ENCODE peak calls at places on chromosomes 16 and 17, in four cellular contexts. One of them, this sample, is unnamed. For H3K27me3, the result is how much of the 10 kb centered on the place peaks cover.

GRCh38 chr16:3971261-3971660 is 90.7 kb upstream of the CREBBP start:
- DNase-seq in HCT116: no peak
- DNase-seq in CD8-positive, alpha-beta T cell: no peak
- DNase-seq in IMR-90: peak
- DNase-seq in this sample: no peak

GRCh38 chr16:56450275-56450889 is 750 bp downstream of the NUDT21 start:
- DNase-seq in HCT116: no peak
- DNase-seq in CD8-positive, alpha-beta T cell: no peak
- DNase-seq in IMR-90: peak
- DNase-seq in this sample: no peak

GRCh38 chr17:37106049-37106448 is 157.3 kb downstream of the AATF start:
- DNase-seq in HCT116: no peak
- DNase-seq in CD8-positive, alpha-beta T cell: no peak
- DNase-seq in IMR-90: no peak
- DNase-seq in this sample: no peak

GRCh38 chr17:76277300-76278267 is 12.4 kb downstream of the UBALD2 start:
- DNase-seq in HCT116: no peak
- DNase-seq in CD8-positive, alpha-beta T cell: no peak
- DNase-seq in IMR-90: no peak
- DNase-seq in this sample: no peak

GRCh38 chr17:75689441-75689873 is 22.3 kb downstream of the SAP30BP start:
- DNase-seq in HCT116: no peak
- DNase-seq in CD8-positive, alpha-beta T cell: peak
- DNase-seq in IMR-90: no peak
- DNase-seq in this sample: no peak

GRCh38 chr17:82065638-82066303 is at the start of gene DUS1L:
- DNase-seq in HCT116: no peak
- DNase-seq in CD8-positive, alpha-beta T cell: peak
- DNase-seq in IMR-90: peak
- DNase-seq in this sample: no peak

GRCh38 chr17:18257268-18257681 is 1.3 kb downstream of the FLII start:
- DNase-seq in HCT116: no peak
- DNase-seq in CD8-positive, alpha-beta T cell: no peak
- DNase-seq in IMR-90: no peak
- DNase-seq in this sample: no peak

GRCh38 chr16:73037331-73037745 is 10.6 kb downstream of the ZFHX3 start:
- DNase-seq in HCT116: no peak
- DNase-seq in CD8-positive, alpha-beta T cell: no peak
- DNase-seq in IMR-90: no peak
- DNase-seq in this sample: no peak

GRCh38 chr17:55344514-55344997 is 77.1 kb downstream of the MMD start:
- DNase-seq in HCT116: no peak
- DNase-seq in CD8-positive, alpha-beta T cell: no peak
- DNase-seq in IMR-90: no peak
- DNase-seq in this sample: no peak

GRCh38 chr17:4358154-4358553 is 8.3 kb downstream of the UBE2G1 start:
- DNase-seq in HCT116: no peak
- DNase-seq in CD8-positive, alpha-beta T cell: no peak
- DNase-seq in IMR-90: no peak
- DNase-seq in this sample: no peak

GRCh38 chr16:29021471-29021870 is 36.6 kb downstream of the LAT start:
- DNase-seq in HCT116: no peak
- DNase-seq in CD8-positive, alpha-beta T cell: no peak
- DNase-seq in IMR-90: no peak
- DNase-seq in this sample: no peak

GRCh38 chr16:2273931-2274330 is 6.0 kb upstream of the RNPS1 start:
- DNase-seq in HCT116: no peak
- DNase-seq in CD8-positive, alpha-beta T cell: no peak
- DNase-seq in IMR-90: no peak
- DNase-seq in this sample: no peak

GRCh38 chr17:21039839-21040575 is 2.8 kb downstream of the USP22 start:
- DNase-seq in HCT116: peak
- DNase-seq in CD8-positive, alpha-beta T cell: peak
- DNase-seq in IMR-90: peak
- DNase-seq in this sample: no peak

GRCh38 chr16:49734330-49734729 is 121.6 kb downstream of the ZNF423 start:
- DNase-seq in HCT116: no peak
- DNase-seq in CD8-positive, alpha-beta T cell: no peak
- DNase-seq in IMR-90: no peak
- DNase-seq in this sample: no peak

GRCh38 chr17:39002991-39003715 is 36.0 kb upstream of the FBXO47 start:
- DNase-seq in HCT116: no peak
- DNase-seq in CD8-positive, alpha-beta T cell: peak
- DNase-seq in IMR-90: no peak
- DNase-seq in this sample: no peak

GRCh38 chr16:21940570-21940969 is 12.6 kb upstream of the UQCRC2 start:
- DNase-seq in HCT116: no peak
- DNase-seq in CD8-positive, alpha-beta T cell: no peak
- DNase-seq in IMR-90: no peak
- DNase-seq in this sample: no peak

GRCh38 chr16:81480856-81481821 is 36.5 kb downstream of the CMIP start:
- DNase-seq in HCT116: no peak
- DNase-seq in CD8-positive, alpha-beta T cell: no peak
- DNase-seq in IMR-90: peak
- DNase-seq in this sample: no peak

GRCh38 chr17:41620583-41621434 is 3.6 kb downstream of the KRT17 start:
- DNase-seq in HCT116: no peak
- DNase-seq in CD8-positive, alpha-beta T cell: no peak
- DNase-seq in IMR-90: no peak
- DNase-seq in this sample: no peak

GRCh38 chr17:10875411-10875810 is 37.5 kb upstream of the PIRT start:
- DNase-seq in HCT116: no peak
- DNase-seq in CD8-positive, alpha-beta T cell: peak
- DNase-seq in IMR-90: no peak
- DNase-seq in this sample: no peak

GRCh38 chr16:77213542-77214108 is 14.4 kb downstream of the SYCE1L start:
- DNase-seq in HCT116: peak
- DNase-seq in CD8-positive, alpha-beta T cell: no peak
- DNase-seq in IMR-90: peak
- DNase-seq in this sample: peak

GRCh38 chr16:897200-897543 is 73.6 kb downstream of the LMF1 start:
- DNase-seq in HCT116: no peak
- DNase-seq in CD8-positive, alpha-beta T cell: no peak
- DNase-seq in IMR-90: no peak
- DNase-seq in this sample: no peak

GRCh38 chr17:75032896-75033294 is 13.9 kb downstream of the ATP5PD start:
- DNase-seq in HCT116: no peak
- DNase-seq in CD8-positive, alpha-beta T cell: no peak
- DNase-seq in IMR-90: no peak
- DNase-seq in this sample: no peak

GRCh38 chr17:31564883-31565297 is 173.4 kb downstream of the RAB11FIP4 start:
- DNase-seq in HCT116: no peak
- DNase-seq in CD8-positive, alpha-beta T cell: no peak
- DNase-seq in IMR-90: peak
- DNase-seq in this sample: peak

GRCh38 chr17:50569592-50569991 is 9.1 kb downstream of the CACNA1G start:
- DNase-seq in HCT116: no peak
- DNase-seq in CD8-positive, alpha-beta T cell: no peak
- DNase-seq in IMR-90: no peak
- DNase-seq in this sample: no peak

GRCh38 chr16:54443839-54444238 is 157.3 kb upstream of the IRX3 start:
- DNase-seq in HCT116: no peak
- DNase-seq in CD8-positive, alpha-beta T cell: no peak
- DNase-seq in IMR-90: no peak
- DNase-seq in this sample: no peak
- H3K4me3 ChIP-seq in HCT116: no peak
- H3K4me3 ChIP-seq in CD8-positive, alpha-beta T cell: no peak
- H3K4me3 ChIP-seq in IMR-90: no peak
- H3K4me3 ChIP-seq in this sample: no peak

GRCh38 chr16:19068237-19068815 is 912 bp downstream of the COQ7 start:
- DNase-seq in HCT116: no peak
- DNase-seq in CD8-positive, alpha-beta T cell: no peak
- DNase-seq in IMR-90: no peak
- DNase-seq in this sample: no peak

GRCh38 chr16:19071811-19072777 is 4.7 kb downstream of the COQ7 start:
- DNase-seq in HCT116: peak
- DNase-seq in CD8-positive, alpha-beta T cell: peak
- DNase-seq in IMR-90: peak
- DNase-seq in this sample: no peak

GRCh38 chr16:19062706-19063105 is 4.7 kb upstream of the COQ7 start:
- DNase-seq in HCT116: no peak
- DNase-seq in CD8-positive, alpha-beta T cell: no peak
- DNase-seq in IMR-90: no peak
- DNase-seq in this sample: no peak

GRCh38 chr16:19066988-19067348 is 446 bp upstream of the COQ7 start:
- DNase-seq in HCT116: no peak
- DNase-seq in CD8-positive, alpha-beta T cell: no peak
- DNase-seq in IMR-90: no peak
- DNase-seq in this sample: no peak

DNA sequence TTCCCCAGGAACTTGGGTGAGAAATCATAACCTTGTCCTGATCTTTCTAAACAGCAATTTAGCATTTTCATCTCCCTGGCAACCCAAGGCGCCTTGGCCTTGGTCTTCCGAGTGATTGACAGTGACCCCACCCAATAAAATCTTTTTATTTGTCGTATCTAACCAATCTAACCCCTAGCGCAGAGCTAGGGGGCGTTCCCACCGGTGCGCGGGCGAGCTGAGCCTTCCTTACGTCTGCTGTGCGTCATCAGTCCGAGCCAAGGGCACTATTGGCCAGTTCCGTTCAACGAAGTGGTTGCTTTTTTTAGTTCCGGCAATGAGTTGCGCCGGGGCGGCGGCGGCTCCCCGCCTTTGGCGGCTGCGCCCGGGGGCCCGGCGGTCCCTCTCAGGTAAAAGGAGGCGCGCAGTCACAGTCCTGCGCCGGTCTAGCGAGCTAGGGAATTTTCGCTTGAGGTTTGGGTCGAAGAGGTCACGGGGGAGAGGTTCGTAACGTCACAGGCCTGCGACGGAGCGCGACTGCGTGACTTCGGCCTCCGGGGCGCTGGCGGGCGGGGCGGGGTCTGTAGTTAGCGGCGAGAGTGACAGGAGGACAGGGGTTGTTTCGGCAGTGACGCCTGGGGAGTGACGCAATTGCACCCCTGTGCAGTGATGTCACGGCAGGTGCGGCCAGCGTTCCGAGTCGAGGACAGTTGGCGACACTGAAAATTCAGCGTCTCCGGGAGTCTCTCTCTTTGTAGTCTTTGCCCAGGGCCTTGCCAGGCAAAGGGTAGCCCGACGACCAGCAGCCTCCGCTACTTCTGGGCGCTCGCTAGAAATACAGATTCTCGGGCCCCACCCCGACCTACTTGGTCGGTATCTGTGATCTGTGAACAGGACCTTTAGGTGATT is at the start of gene COQ7:
- DNase-seq in HCT116: peak
- DNase-seq in CD8-positive, alpha-beta T cell: peak
- DNase-seq in IMR-90: peak
- DNase-seq in this sample: peak
- TF ChIP-seq CTCF in HCT116: no peak
- TF ChIP-seq CTCF in CD8-positive, alpha-beta T cell: no peak
- TF ChIP-seq CTCF in IMR-90: no peak
- TF ChIP-seq CTCF in this sample: no peak

DNA sequence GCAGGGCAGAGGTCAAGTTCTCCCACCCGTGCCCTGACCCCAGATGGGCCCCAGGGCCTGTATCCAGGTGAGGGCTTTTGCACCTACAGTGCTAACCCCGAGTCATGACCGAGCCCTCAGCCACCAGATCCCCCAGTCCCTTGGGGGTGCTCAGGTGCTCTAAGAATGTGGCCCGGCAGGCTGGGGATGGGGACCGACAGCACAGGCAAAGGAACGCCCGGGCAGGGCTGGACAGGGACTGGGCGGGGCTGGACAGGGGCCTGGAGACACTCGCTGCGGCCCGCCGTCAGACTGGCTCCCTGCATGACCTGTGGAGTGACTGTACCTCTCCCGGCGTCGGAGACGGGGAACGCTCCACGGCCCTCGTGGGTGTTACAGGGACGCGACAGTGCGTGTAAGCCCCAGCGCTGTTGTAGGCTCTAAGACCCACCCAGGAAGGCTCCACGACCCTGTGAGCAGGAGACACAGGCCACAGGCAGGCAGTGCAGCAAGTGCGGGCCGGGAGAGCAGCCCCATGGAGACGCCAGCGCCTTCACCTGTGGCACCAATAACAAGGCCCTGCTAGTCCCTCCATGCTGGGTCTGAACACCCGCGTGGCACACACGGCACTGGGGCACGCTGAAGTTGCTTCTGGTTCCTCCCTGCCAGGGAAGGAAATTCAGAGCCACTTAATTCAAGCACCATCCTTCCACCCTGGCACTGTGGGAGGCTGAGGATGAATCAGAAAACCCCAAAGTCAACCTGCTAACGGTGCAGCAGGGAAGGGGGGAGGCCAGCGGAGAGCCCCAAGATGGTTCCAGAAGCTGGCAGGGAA is 38.7 kb downstream of the CBFA2T3 start:
- DNase-seq in HCT116: no peak
- DNase-seq in CD8-positive, alpha-beta T cell: no peak
- DNase-seq in IMR-90: no peak
- DNase-seq in this sample: no peak
- H3K27me3 ChIP-seq in HCT116: under half
- H3K27me3 ChIP-seq in CD8-positive, alpha-beta T cell: under half
- H3K27me3 ChIP-seq in IMR-90: half or more
- H3K27me3 ChIP-seq in this sample: half or more

GRCh38 chr16:8674413-8675022 is at the start of gene ABAT:
- DNase-seq in HCT116: peak
- DNase-seq in CD8-positive, alpha-beta T cell: peak
- DNase-seq in IMR-90: peak
- DNase-seq in this sample: no peak

GRCh38 chr16:8676737-8677375 is 2.4 kb downstream of the ABAT start:
- DNase-seq in HCT116: no peak
- DNase-seq in CD8-positive, alpha-beta T cell: no peak
- DNase-seq in IMR-90: no peak
- DNase-seq in this sample: no peak

GRCh38 chr16:8675183-8676159 is 1.1 kb downstream of the ABAT start:
- DNase-seq in HCT116: no peak
- DNase-seq in CD8-positive, alpha-beta T cell: peak
- DNase-seq in IMR-90: no peak
- DNase-seq in this sample: no peak

GRCh38 chr16:8676160-8676547 is 1.7 kb downstream of the ABAT start:
- DNase-seq in HCT116: no peak
- DNase-seq in CD8-positive, alpha-beta T cell: no peak
- DNase-seq in IMR-90: no peak
- DNase-seq in this sample: no peak

DNA sequence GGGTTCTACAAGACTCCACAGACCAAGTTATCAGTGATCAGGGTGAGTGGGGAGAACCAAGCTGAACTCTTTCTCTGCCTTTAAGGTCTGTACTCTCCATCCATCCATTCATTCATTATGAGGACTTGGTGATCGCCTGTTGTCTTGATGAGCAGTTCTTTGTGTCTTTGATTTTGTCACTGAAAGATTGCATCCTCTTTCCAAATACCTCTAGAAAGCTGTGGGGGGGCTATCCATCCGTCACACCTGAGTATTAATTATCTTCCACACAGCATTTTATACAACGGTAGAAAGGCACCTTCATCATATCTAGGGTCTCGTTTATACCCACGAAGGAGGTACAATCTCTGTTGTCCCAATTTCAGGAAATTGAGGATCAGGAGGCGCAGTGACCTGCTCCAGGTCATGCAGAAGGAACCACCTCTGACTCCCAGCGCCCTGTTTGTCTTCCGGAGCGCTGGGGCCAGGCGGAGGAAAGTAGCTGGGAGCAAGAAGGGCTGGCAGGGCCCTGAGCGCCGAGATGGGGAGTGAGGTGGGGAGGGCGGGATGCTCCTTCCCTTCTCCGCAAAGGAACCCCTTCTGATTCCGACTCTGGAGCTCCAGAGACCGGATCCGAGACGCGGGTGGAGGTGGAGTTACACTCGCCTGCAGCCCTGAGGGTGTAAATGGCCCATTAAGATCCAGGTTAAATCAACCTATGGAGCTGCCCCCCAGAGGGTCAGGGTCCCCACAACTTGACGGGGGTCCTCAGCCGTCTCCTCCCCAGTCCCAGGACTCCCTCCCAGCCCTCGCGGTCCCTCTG is 605 bp upstream of the ABAT start:
- DNase-seq in HCT116: no peak
- DNase-seq in CD8-positive, alpha-beta T cell: no peak
- DNase-seq in IMR-90: no peak
- DNase-seq in this sample: no peak
- H3K4me3 ChIP-seq in HCT116: peak
- H3K4me3 ChIP-seq in CD8-positive, alpha-beta T cell: peak
- H3K4me3 ChIP-seq in IMR-90: peak
- H3K4me3 ChIP-seq in this sample: peak